ENCODE peak calls at places on chromosome 5, in eight cellular contexts. O is choroid plexus epithelial cell, M is astrocyte of the cerebellum, R is IMR-90, U is lung, S is body of pancreas, F is endodermal cell, D is psoas muscle. H is an unnamed sample.

GRCh38 chr5:158407801-158408200 is 548.9 kb upstream of the CLINT1 start:
- DNase-seq in R (no peak), F (no peak), U (no peak), M (no peak), O (peak; percentile 43), D (no peak), S (no peak), H (no peak)

GRCh38 chr5:173204185-173204979 is 30.6 kb downstream of the NKX2-5 start:
- DNase-seq in D (no peak), M (peak; percentile 15), S (peak; percentile 20), U (no peak), R (peak; percentile 33), F (no peak), O (peak; percentile 62), H (peak; percentile 15)

GRCh38 chr5:150434502-150434901 is 15.0 kb downstream of the RPS14 start:
- DNase-seq in R (peak; percentile 98), U (no peak), D (no peak), M (peak; percentile 64), F (no peak), S (no peak), O (peak; percentile 84), H (peak; percentile 50)

GRCh38 chr5:137114529-137114928 is 384.6 kb downstream of the SPOCK1 start:
- DNase-seq in D (no peak), O (peak; percentile 5), M (no peak), U (no peak), F (no peak), R (peak; percentile 25), S (no peak), H (no peak)

GRCh38 chr5:36724429-36725332 is 118.3 kb downstream of the SLC1A3 start:
- DNase-seq in M (no peak), S (no peak), F (peak; percentile 69), D (peak; percentile 56), O (no peak), U (peak; percentile 60), R (no peak), H (no peak)

GRCh38 chr5:19790811-19791466 is 197.1 kb downstream of the CDH18 start:
- DNase-seq in M (no peak), U (no peak), F (no peak), D (no peak), O (no peak), S (no peak), R (no peak), H (no peak)

GRCh38 chr5:121399879-121400278 is 451.8 kb upstream of the FTMT start:
- DNase-seq in D (no peak), S (no peak), F (no peak), O (no peak), U (no peak), R (no peak), M (no peak), H (no peak)

GRCh38 chr5:113142186-113142585 is 165.6 kb downstream of the DCP2 start:
- DNase-seq in D (no peak), M (no peak), R (no peak), F (peak; percentile 17), U (no peak), O (no peak), S (no peak), H (no peak)

GRCh38 chr5:87170799-87171198 is 96.9 kb upstream of the RASA1 start:
- DNase-seq in M (no peak), F (no peak), S (no peak), U (no peak), O (no peak), D (no peak), R (no peak), H (no peak)

GRCh38 chr5:170720179-170720578 is 63.3 kb upstream of the GABRP start:
- DNase-seq in D (no peak), U (no peak), R (no peak), O (no peak), F (no peak), S (no peak), M (no peak), H (no peak)

GRCh38 chr5:94423411-94423810 is 195.0 kb downstream of the KIAA0825 start:
- DNase-seq in D (no peak), O (no peak), U (no peak), S (no peak), F (no peak), R (no peak), M (peak; percentile 27), H (peak; percentile 29)

GRCh38 chr5:73299017-73299630 is 126.1 kb downstream of the TMEM174 start:
- DNase-seq in R (no peak), F (peak; percentile 87), U (no peak), M (no peak), O (no peak), D (no peak), S (no peak), H (peak; percentile 44)

GRCh38 chr5:72693001-72693442 is 123.4 kb upstream of the TNPO1 start:
- DNase-seq in M (no peak), R (peak; percentile 30), S (no peak), D (no peak), F (no peak), U (no peak), O (peak; percentile 48), H (no peak)

GRCh38 chr5:139246394-139246793 is 47.1 kb upstream of the MATR3 start:
- DNase-seq in D (peak; percentile 53), F (peak; percentile 65), O (peak; percentile 46), R (peak; percentile 60), U (peak; percentile 29), S (no peak), M (no peak), H (no peak)

DNA sequence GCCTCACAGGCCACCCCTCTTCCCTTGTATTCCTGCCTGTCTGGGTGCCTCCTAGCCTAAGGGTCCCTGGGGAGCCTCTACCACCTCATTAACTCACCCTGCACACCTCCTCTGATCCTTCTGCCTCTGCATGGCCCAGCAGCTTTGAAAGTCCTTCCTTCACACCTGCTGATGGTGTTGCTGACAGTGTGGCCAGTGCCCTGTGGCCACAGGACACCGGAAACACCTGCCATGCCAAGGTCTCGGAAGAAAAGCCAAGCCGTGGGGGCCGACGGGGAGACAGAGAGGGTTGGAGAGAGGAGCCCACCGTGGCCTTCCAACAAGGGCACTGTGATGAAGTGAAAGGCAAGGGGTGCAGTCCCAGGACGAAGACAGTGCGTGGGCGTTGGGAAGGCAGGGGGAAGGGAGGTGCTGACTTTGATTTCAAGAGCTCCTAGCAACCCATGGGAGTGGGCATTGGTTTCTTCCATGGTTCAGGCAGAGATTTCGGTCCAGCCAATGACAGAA is 4.1 kb downstream of the BTNL9 start:
- DNase-seq in S (no peak), D (no peak), F (peak; percentile 26), M (no peak), U (no peak), R (no peak), O (no peak), H (no peak)
- H3K4me3 ChIP-seq in S (no peak overlapping the region), D (peak overlapping the region; percentile 25), F (no peak overlapping the region), M (no peak overlapping the region), U (no peak overlapping the region), R (no peak overlapping the region), O (no peak overlapping the region), H (no peak overlapping the region)

DNA sequence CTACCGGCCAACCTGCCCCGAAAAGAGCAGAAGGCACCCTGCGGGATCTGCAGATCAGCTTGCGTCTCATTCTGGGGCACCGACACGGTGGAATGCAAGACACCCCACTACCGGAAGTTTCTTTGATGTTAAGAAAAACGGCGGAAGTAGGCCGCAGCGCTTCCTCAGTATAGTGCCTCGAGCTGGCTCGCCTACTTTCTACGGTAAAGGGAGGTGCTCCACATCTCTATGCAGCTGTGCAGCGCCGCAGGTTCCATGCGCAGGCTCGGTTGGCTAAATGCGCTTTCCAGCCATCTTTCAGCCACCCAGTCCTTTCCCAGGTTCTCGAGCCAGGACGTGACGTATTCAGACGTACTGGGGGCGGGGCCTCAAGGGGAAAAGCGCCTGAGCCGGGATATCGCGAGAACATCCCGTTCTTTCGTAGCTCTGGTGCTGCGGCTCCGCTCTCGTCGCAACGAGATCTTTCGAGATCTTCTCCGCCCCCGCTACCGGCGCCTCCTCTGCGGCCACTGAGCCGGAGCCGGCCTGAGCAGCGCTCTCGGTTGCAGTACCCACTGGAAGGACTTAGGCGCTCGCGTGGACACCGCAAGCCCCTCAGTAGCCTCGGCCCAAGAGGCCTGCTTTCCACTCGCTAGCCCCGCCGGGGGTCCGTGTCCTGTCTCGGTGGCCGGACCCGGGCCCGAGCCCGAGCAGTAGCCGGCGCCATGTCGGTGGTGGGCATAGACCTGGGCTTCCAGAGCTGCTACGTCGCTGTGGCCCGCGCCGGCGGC is at the start of gene HSPA4:
- DNase-seq in R (peak; percentile 99), O (peak; percentile 99), M (peak; percentile 98), F (peak; percentile 99), S (peak; percentile 99), U (peak; percentile 98), D (peak; percentile 98), H (peak; percentile 98)
- H3K4me3 ChIP-seq in R (peak within 1 kb of the TSS; percentile 51), O (peak within 1 kb of the TSS; percentile 99), M (peak within 1 kb of the TSS; percentile 97), F (peak within 1 kb of the TSS; percentile 98), S (peak within 1 kb of the TSS; percentile 88), U (peak within 1 kb of the TSS; percentile 95), D (peak within 1 kb of the TSS; percentile 98), H (peak within 1 kb of the TSS; percentile 94)

GRCh38 chr5:31033295-31033694 is 160.2 kb upstream of the CDH6 start:
- DNase-seq in R (peak; percentile 68), U (no peak), S (no peak), O (peak; percentile 79), M (no peak), F (no peak), D (no peak), H (peak; percentile 82)

GRCh38 chr5:31027726-31028125 is 165.8 kb upstream of the CDH6 start:
- DNase-seq in S (no peak), O (no peak), F (no peak), R (no peak), M (no peak), D (no peak), U (no peak), H (no peak)

DNA sequence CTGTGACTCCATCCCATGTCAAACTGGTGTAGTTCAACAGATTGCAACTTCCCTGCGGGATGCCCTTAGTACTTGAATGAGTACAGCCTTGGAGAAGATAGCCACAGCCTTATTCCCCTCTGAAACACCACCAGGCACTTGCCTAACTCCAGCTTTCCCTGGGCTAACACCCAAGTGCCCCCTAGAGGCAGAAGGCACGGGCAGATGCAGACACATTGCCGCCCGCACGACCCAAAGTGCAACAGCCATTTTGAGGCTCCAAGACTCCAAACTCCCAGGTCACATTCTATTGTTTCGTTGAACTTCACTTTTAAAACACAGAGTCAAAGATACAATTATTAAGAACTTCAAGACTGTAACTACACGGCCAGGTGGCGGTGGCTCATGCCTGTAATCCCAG is 163.6 kb upstream of the CDH6 start:
- DNase-seq in F (peak; percentile 76), S (no peak), D (no peak), R (no peak), U (no peak), M (no peak), O (no peak), H (no peak)
- H3K4me3 ChIP-seq in F (no peak overlapping the region), S (no peak overlapping the region), D (no peak overlapping the region), R (no peak overlapping the region), U (no peak overlapping the region), M (no peak overlapping the region), O (no peak overlapping the region), H (no peak overlapping the region)

DNA sequence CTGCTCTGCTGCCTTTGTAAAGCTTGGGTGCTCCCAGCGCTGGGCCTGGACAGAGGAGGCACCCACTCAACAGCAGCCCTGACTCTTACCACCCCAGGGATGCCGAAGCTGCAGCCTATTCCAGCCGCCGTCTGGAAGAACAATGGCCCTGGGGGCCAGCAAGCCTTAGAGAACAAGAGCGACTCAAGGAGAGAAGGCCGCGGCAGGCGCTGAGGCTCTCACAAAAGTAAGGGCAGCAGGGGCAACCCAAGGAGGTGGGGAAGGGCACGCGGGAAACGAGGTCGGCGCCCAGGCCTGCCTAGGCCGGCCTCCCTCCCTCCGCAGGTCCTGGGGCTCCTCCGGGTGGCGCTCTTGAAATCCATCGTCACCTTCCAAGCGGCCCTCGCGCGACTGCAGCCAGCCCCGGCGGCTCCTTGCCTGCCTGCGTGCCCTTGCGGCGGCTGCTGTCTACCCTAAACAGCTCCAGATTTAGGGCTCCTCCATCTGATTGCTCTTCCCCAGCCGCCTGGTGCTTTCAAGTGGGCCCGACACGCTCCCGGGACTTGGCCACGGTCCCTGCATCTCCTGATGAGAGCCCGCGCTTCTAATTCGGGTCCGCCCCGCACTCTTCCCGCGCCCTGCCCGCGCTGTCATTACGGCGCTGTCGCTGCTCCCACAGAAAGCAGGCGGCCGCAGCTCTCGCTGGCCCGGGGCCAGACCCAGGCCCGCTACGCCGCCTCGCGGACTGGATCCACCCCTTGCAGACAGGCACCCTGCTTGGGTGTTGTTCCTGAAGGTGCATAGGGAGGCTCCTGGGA is 213.3 kb downstream of the SEMA6A start:
- DNase-seq in U (no peak), D (peak; percentile 73), R (no peak), O (peak; percentile 50), M (no peak), F (peak; percentile 94), S (peak; percentile 57), H (peak; percentile 27)
- H3K4me3 ChIP-seq in U (no peak overlapping the region), D (peak overlapping the region; percentile 54), R (peak overlapping the region; percentile 25), O (peak overlapping the region; percentile 58), M (peak overlapping the region; percentile 34), F (no peak overlapping the region), S (no peak overlapping the region), H (peak overlapping the region; percentile 27)

H was measured in astrocyte of the spinal cord.